ENCODE peak calls at places on chromosomes 13 and 19, in seven cellular contexts. H is left cardiac atrium; P is stimulated activated CD8-positive, alpha-beta memory T cell treated with anti-CD3 and anti-CD28 coated beads, Interleukin-2, amount 100 ng/mL, for 1 hour; W is RCC 7860; V is AG04450; I is HL-60; A is activated T-cell treated with anti-CD3 and anti-CD28 coated beads for 1 hour. S is an unnamed sample.

GRCh38 chr19:56671613-56671994 is at the start of gene ZNF835:
- DNase-seq in H (peak), P (peak), W (no peak), V (no peak), I (peak), A (peak), S (peak)

GRCh38 chr19:58053480-58054156 is 5.5 kb upstream of the ZNF135 start:
- DNase-seq in H (no peak), P (no peak), W (no peak), V (no peak), I (no peak), A (no peak), S (no peak)

GRCh38 chr19:3358919-3359849 is 7.2 kb upstream of the NFIC start:
- DNase-seq in H (peak), P (peak), W (no peak), V (no peak), I (no peak), A (peak), S (peak)

GRCh38 chr13:113489171-113489548 is 1.4 kb downstream of the DCUN1D2 start:
- DNase-seq in H (no peak), P (no peak), W (no peak), V (no peak), I (no peak), A (no peak), S (no peak)

GRCh38 chr19:10921199-10921879 is 7.1 kb downstream of the YIPF2 start:
- DNase-seq in H (no peak), P (no peak), W (no peak), V (no peak), I (no peak), A (no peak), S (no peak)

GRCh38 chr19:2590630-2591399 is 111.7 kb downstream of the GNG7 start:
- DNase-seq in H (no peak), P (no peak), W (no peak), V (no peak), I (no peak), A (no peak), S (no peak)

GRCh38 chr19:44684892-44685847 is 13.8 kb upstream of the CEACAM16 start:
- DNase-seq in H (peak), P (no peak), W (peak), V (peak), I (no peak), A (no peak), S (no peak)

GRCh38 chr13:30696278-30697176 is 38.8 kb upstream of the ALOX5AP start:
- DNase-seq in H (peak), P (no peak), W (peak), V (no peak), I (peak), A (no peak), S (no peak)

GRCh38 chr19:4305253-4305612 is 835 bp downstream of the FSD1 start:
- DNase-seq in H (no peak), P (no peak), W (no peak), V (no peak), I (no peak), A (no peak), S (no peak)

GRCh38 chr19:20005741-20006140 is 33.6 kb downstream of the ZNF682 start:
- DNase-seq in H (no peak), P (no peak), W (no peak), V (no peak), I (no peak), A (no peak), S (no peak)

GRCh38 chr13:85729296-85729695 is 69.9 kb downstream of the SLITRK6 start:
- DNase-seq in H (no peak), P (no peak), W (no peak), V (peak), I (no peak), A (no peak), S (no peak)

GRCh38 chr13:110853235-110853721 is 61.6 kb downstream of the ANKRD10 start:
- DNase-seq in H (no peak), P (no peak), W (no peak), V (no peak), I (no peak), A (no peak), S (no peak)

GRCh38 chr19:31591258-31591657 is 242.0 kb upstream of the TSHZ3 start:
- DNase-seq in H (no peak), P (no peak), W (no peak), V (no peak), I (no peak), A (no peak), S (no peak)

GRCh38 chr19:18044825-18045304 is 36.9 kb downstream of the ARRDC2 start:
- DNase-seq in H (peak), P (peak), W (peak), V (no peak), I (peak), A (peak), S (peak)

GRCh38 chr13:19324325-19324724 is 142.7 kb upstream of the TUBA3C start:
- DNase-seq in H (no peak), P (no peak), W (no peak), V (no peak), I (no peak), A (no peak), S (no peak)

GRCh38 chr19:2226840-2227360 is 9.2 kb downstream of the PLEKHJ1 start:
- DNase-seq in H (no peak), P (no peak), W (no peak), V (no peak), I (no peak), A (no peak), S (no peak)

GRCh38 chr19:33298146-33298911 is 4.0 kb downstream of the CEBPA start:
- DNase-seq in H (no peak), P (no peak), W (no peak), V (no peak), I (no peak), A (no peak), S (no peak)

GRCh38 chr13:87622921-87623320 is 48.2 kb upstream of the SLITRK5 start:
- DNase-seq in H (no peak), P (no peak), W (no peak), V (no peak), I (no peak), A (no peak), S (no peak)

GRCh38 chr19:16417660-16418596 is 53.8 kb downstream of the EPS15L1 start:
- DNase-seq in H (peak), P (peak), W (peak), V (no peak), I (peak), A (peak), S (peak)

GRCh38 chr13:112943309-112944125 is 25.5 kb upstream of the MCF2L start:
- DNase-seq in H (peak), P (no peak), W (no peak), V (no peak), I (peak), A (peak), S (no peak)

GRCh38 chr13:46640843-46641242 is 87.9 kb downstream of the LRCH1 start:
- DNase-seq in H (no peak), P (no peak), W (peak), V (no peak), I (peak), A (no peak), S (no peak)

GRCh38 chr13:50080158-50080855 is 65.1 kb downstream of the KCNRG start:
- DNase-seq in H (no peak), P (no peak), W (no peak), V (no peak), I (no peak), A (peak), S (peak)

GRCh38 chr19:33438016-33438671 is 64.6 kb downstream of the CEBPG start:
- DNase-seq in H (peak), P (no peak), W (no peak), V (no peak), I (no peak), A (no peak), S (no peak)

GRCh38 chr19:23318143-23318542 is 67.9 kb upstream of the ZNF724 start:
- DNase-seq in H (no peak), P (no peak), W (no peak), V (no peak), I (no peak), A (no peak), S (no peak)

GRCh38 chr19:17337675-17338439 is 504 bp downstream of the GTPBP3 start:
- DNase-seq in H (no peak), P (no peak), W (no peak), V (no peak), I (peak), A (no peak), S (peak)

GRCh38 chr19:56105090-56105701 is 15.9 kb downstream of the ZNF787 start:
- DNase-seq in H (peak), P (peak), W (no peak), V (no peak), I (no peak), A (peak), S (peak)

GRCh38 chr13:37026778-37027177 is 26.2 kb downstream of the EXOSC8 start:
- DNase-seq in H (no peak), P (no peak), W (no peak), V (no peak), I (no peak), A (no peak), S (no peak)

GRCh38 chr19:35315883-35316282 is 13.1 kb upstream of the CD22 start:
- DNase-seq in H (no peak), P (no peak), W (no peak), V (no peak), I (no peak), A (no peak), S (no peak)

GRCh38 chr19:48290341-48290922 is 20.6 kb downstream of the ZNF114 start:
- DNase-seq in H (peak), P (no peak), W (peak), V (no peak), I (no peak), A (no peak), S (no peak)

GRCh38 chr19:38989066-38989605 is 13.6 kb upstream of the FBXO17 start:
- DNase-seq in H (no peak), P (no peak), W (peak), V (no peak), I (no peak), A (no peak), S (no peak)

GRCh38 chr19:19372656-19373416 is 32.6 kb upstream of the GATAD2A start:
- DNase-seq in H (peak), P (no peak), W (no peak), V (no peak), I (peak), A (no peak), S (peak)

GRCh38 chr19:38877781-38878574 is at the start of gene RINL:
- DNase-seq in H (peak), P (peak), W (no peak), V (no peak), I (peak), A (peak), S (peak)

GRCh38 chr19:28831464-28831863 is 381.5 kb downstream of the UQCRFS1 start:
- DNase-seq in H (no peak), P (no peak), W (no peak), V (no peak), I (no peak), A (no peak), S (no peak)

GRCh38 chr13:90154311-90154960 is 1193.1 kb upstream of the MIR17HG start:
- DNase-seq in H (no peak), P (no peak), W (peak), V (no peak), I (no peak), A (no peak), S (no peak)

GRCh38 chr19:14746891-14747290 is 31.5 kb downstream of the ADGRE2 start:
- DNase-seq in H (no peak), P (no peak), W (no peak), V (no peak), I (no peak), A (no peak), S (no peak)

GRCh38 chr19:38514812-38515633 is 81.5 kb downstream of the RYR1 start:
- DNase-seq in H (peak), P (peak), W (peak), V (peak), I (peak), A (peak), S (peak)

GRCh38 chr19:43651758-43652545 is 12.3 kb upstream of the CADM4 start:
- DNase-seq in H (no peak), P (no peak), W (peak), V (peak), I (no peak), A (no peak), S (peak)

GRCh38 chr19:10238172-10238783 is 7.1 kb upstream of the S1PR2 start:
- DNase-seq in H (peak), P (no peak), W (no peak), V (peak), I (no peak), A (no peak), S (no peak)

S was measured in activated T-helper 2 cell treated with anti-CD3 and anti-CD28 coated beads, Interferon-gamma antibody, Interleukin-2, Interleukin-4, amounts not matched to agents 10 μg/mL and 5 μg/mL and 100 μg/mL, durations not matched to agents 14 hours and 24 hours and 36 hours.